ENCODE peak calls at places on chromosomes 11 and 22, in eight cellular contexts. Z is head of caudate nucleus, E is NCI-H1105, R is left lung, F is GM10248, Y is endothelial cell, C is AG20443, D is fibroblast of pulmonary artery. L is an unnamed sample.

GRCh38 chr22:45877651-45878050 is 99.3 kb downstream of the WNT7B start:
- DNase-seq in Z (peak), E (peak), R (peak), F (no peak), Y (no peak), C (no peak), D (no peak), L (no peak)

GRCh38 chr11:62015615-62016014 is 48.2 kb upstream of the FTH1 start:
- DNase-seq in Z (no peak), E (no peak), R (no peak), F (no peak), Y (no peak), C (no peak), D (no peak), L (no peak)

GRCh38 chr11:89498845-89499448 is 7.8 kb upstream of the NOX4 start:
- DNase-seq in Z (no peak), E (no peak), R (no peak), F (no peak), Y (no peak), C (no peak), D (no peak), L (no peak)

GRCh38 chr11:100232006-100232405 is 455.1 kb upstream of the ARHGAP42 start:
- DNase-seq in Z (no peak), E (no peak), R (no peak), F (no peak), Y (no peak), C (no peak), D (no peak), L (no peak)

GRCh38 chr11:2541881-2542361 is 97.1 kb downstream of the KCNQ1 start:
- DNase-seq in Z (no peak), E (no peak), R (peak), F (no peak), Y (no peak), C (no peak), D (no peak), L (no peak)

GRCh38 chr11:65204646-65205601 is 23.2 kb downstream of the CAPN1 start:
- DNase-seq in Z (peak), E (peak), R (peak), F (peak), Y (peak), C (peak), D (peak), L (peak)

GRCh38 chr22:45551310-45552016 is 48.8 kb downstream of the FBLN1 start:
- DNase-seq in Z (peak), E (no peak), R (no peak), F (no peak), Y (no peak), C (no peak), D (no peak), L (no peak)

GRCh38 chr11:33172996-33173395 is 11.7 kb upstream of the CSTF3 start:
- DNase-seq in Z (no peak), E (no peak), R (no peak), F (no peak), Y (no peak), C (peak), D (peak), L (no peak)

GRCh38 chr11:17992916-17993315 is 19.9 kb downstream of the SERGEF start:
- DNase-seq in Z (no peak), E (peak), R (no peak), F (no peak), Y (no peak), C (no peak), D (no peak), L (no peak)

GRCh38 chr11:124644426-124645280 is 22.0 kb downstream of the TBRG1 start:
- DNase-seq in Z (peak), E (peak), R (no peak), F (peak), Y (peak), C (peak), D (peak), L (peak)

GRCh38 chr11:23497040-23497439 is 636.8 kb upstream of the CCDC179 start:
- DNase-seq in Z (no peak), E (no peak), R (no peak), F (no peak), Y (no peak), C (no peak), D (no peak), L (no peak)

GRCh38 chr11:1942541-1943260 is 4.4 kb upstream of the MRPL23 start:
- DNase-seq in Z (no peak), E (no peak), R (peak), F (no peak), Y (peak), C (no peak), D (no peak), L (no peak)